ENCODE peak calls at places on chromosomes 16 and 17, in four cellular contexts. I is MM.1S, Q is HEK293T, B is kidney epithelial cell. O is an unnamed sample.
A peak's percentile ranks its signal among the peaks of the same experiment; 100 is the strongest.

GRCh38 chr16:4217246-4218131 is 24.4 kb downstream of the SRL start:
- DNase-seq in I (no peak), Q (peak; percentile 73), B (no peak), O (no peak)

GRCh38 chr17:2694381-2695242 is 17.0 kb downstream of the CLUH start:
- DNase-seq in I (no peak), Q (no peak), B (no peak), O (no peak)

GRCh38 chr17:66747561-66748275 is 87.2 kb upstream of the CACNG5 start:
- DNase-seq in I (no peak), Q (no peak), B (no peak), O (no peak)

GRCh38 chr16:26981266-26981938 is 85.3 kb upstream of the C16orf82 start:
- DNase-seq in I (no peak), Q (no peak), B (no peak), O (no peak)

GRCh38 chr16:57191056-57191536 is 5.0 kb downstream of the RSPRY1 start:
- DNase-seq in I (no peak), Q (no peak), B (no peak), O (no peak)

GRCh38 chr17:48148029-48148759 is 40.6 kb downstream of the SNX11 start:
- DNase-seq in I (no peak), Q (no peak), B (no peak), O (no peak)

GRCh38 chr17:66405836-66406679 is 103.6 kb downstream of the PRKCA start:
- DNase-seq in I (no peak), Q (no peak), B (no peak), O (no peak)

GRCh38 chr17:80615311-80615710 is 70.7 kb downstream of the RPTOR start:
- DNase-seq in I (no peak), Q (no peak), B (no peak), O (no peak)

GRCh38 chr16:80477838-80478237 is 63.0 kb upstream of the DYNLRB2 start:
- DNase-seq in I (no peak), Q (no peak), B (no peak), O (no peak)

GRCh38 chr17:55795098-55795497 is 44.2 kb downstream of the PCTP start:
- DNase-seq in I (no peak), Q (no peak), B (no peak), O (no peak)

GRCh38 chr16:69194488-69194887 is 7.5 kb downstream of the SNTB2 start:
- DNase-seq in I (no peak), Q (no peak), B (no peak), O (no peak)

GRCh38 chr16:3044708-3045107 is 1.7 kb upstream of the MMP25 start:
- DNase-seq in I (no peak), Q (no peak), B (no peak), O (no peak)

GRCh38 chr16:676565-677297 is 1.3 kb downstream of the RHBDL1 start:
- DNase-seq in I (no peak), Q (no peak), B (no peak), O (no peak)

O was measured in neuronal stem cell.